ENCODE peak calls at places on chromosomes 1 and 21, in ten cellular contexts. G is T-helper 2 cell, E is WTC11, I is occipital lobe, D is T47D, A is Peyer's patch, H is aorta, S is GM13977, F is mesothelial cell of epicardium, K is endothelial cell. N is an unnamed sample.
A peak's percentile ranks its signal among the peaks of the same experiment; 100 is the strongest.

GRCh38 chr21:33360281-33360680 is 35.5 kb downstream of the IFNAR1 start:
- DNase-seq in G (no peak), E (no peak), I (no peak), D (no peak), A (no peak), H (no peak), S (no peak), F (no peak), K (no peak), N (no peak)

GRCh38 chr1:7930547-7931445 is 9.8 kb downstream of the TNFRSF9 start:
- DNase-seq in G (no peak), E (no peak), I (no peak), D (no peak), A (no peak), H (no peak), S (no peak), F (no peak), K (no peak), N (no peak)

GRCh38 chr1:99503276-99503747 is 142.6 kb upstream of the PALMD start:
- DNase-seq in G (no peak), E (no peak), I (no peak), D (no peak), A (no peak), H (no peak), S (no peak), F (no peak), K (no peak), N (no peak)

GRCh38 chr21:15199414-15199813 is 134.6 kb upstream of the NRIP1 start:
- DNase-seq in G (no peak), E (no peak), I (no peak), D (peak; percentile 71), A (no peak), H (no peak), S (no peak), F (no peak), K (no peak), N (no peak)

GRCh38 chr21:43270800-43271261 is 102.0 kb downstream of the CRYAA start:
- DNase-seq in G (no peak), E (no peak), I (no peak), D (no peak), A (no peak), H (no peak), S (no peak), F (no peak), K (no peak), N (no peak)

GRCh38 chr21:46040707-46041106 is 57.2 kb upstream of the COL6A2 start:
- DNase-seq in G (no peak), E (no peak), I (no peak), D (no peak), A (no peak), H (no peak), S (no peak), F (no peak), K (no peak), N (no peak)

GRCh38 chr1:50681931-50682330 is 258.7 kb upstream of the DMRTA2 start:
- DNase-seq in G (no peak), E (no peak), I (no peak), D (no peak), A (no peak), H (no peak), S (no peak), F (no peak), K (no peak), N (no peak)

GRCh38 chr1:18411321-18411720 is 69.4 kb upstream of the KLHDC7A start:
- DNase-seq in G (no peak), E (no peak), I (no peak), D (no peak), A (no peak), H (no peak), S (no peak), F (no peak), K (no peak), N (no peak)

GRCh38 chr21:44836666-44837471 is 19.0 kb upstream of the SUMO3 start:
- DNase-seq in G (no peak), E (no peak), I (no peak), D (peak; percentile 84), A (no peak), H (no peak), S (no peak), F (no peak), K (no peak), N (no peak)

GRCh38 chr1:181516706-181517105 is 33.4 kb downstream of the CACNA1E start:
- DNase-seq in G (no peak), E (no peak), I (no peak), D (no peak), A (no peak), H (no peak), S (no peak), F (no peak), K (no peak), N (no peak)

GRCh38 chr21:38352536-38353219 is 95.9 kb downstream of the KCNJ15 start:
- DNase-seq in G (no peak), E (peak; percentile 77), I (peak; percentile 22), D (peak; percentile 65), A (no peak), H (peak; percentile 83), S (peak; percentile 62), F (no peak), K (peak; percentile 81), N (peak; percentile 79)

GRCh38 chr1:234927312-234927967 is 201.2 kb downstream of the TOMM20 start:
- DNase-seq in G (no peak), E (no peak), I (no peak), D (no peak), A (no peak), H (no peak), S (no peak), F (no peak), K (no peak), N (no peak)

GRCh38 chr1:240611619-240612490 is at the start of gene GREM2:
- DNase-seq in G (peak; percentile 6), E (peak; percentile 67), I (peak; percentile 33), D (peak; percentile 63), A (no peak), H (peak; percentile 80), S (peak; percentile 62), F (peak; percentile 38), K (peak; percentile 53), N (peak; percentile 58)

GRCh38 chr21:41823166-41823565 is 56.0 kb downstream of the PRDM15 start:
- DNase-seq in G (no peak), E (no peak), I (no peak), D (no peak), A (no peak), H (no peak), S (no peak), F (no peak), K (no peak), N (no peak)

GRCh38 chr21:29164330-29164942 is 34.0 kb downstream of the MAP3K7CL start:
- DNase-seq in G (no peak), E (no peak), I (no peak), D (peak; percentile 86), A (no peak), H (no peak), S (peak; percentile 28), F (no peak), K (no peak), N (no peak)

GRCh38 chr1:217718873-217719272 is 87.7 kb downstream of the SPATA17 start:
- DNase-seq in G (no peak), E (no peak), I (no peak), D (peak; percentile 39), A (no peak), H (no peak), S (no peak), F (no peak), K (no peak), N (no peak)

GRCh38 chr1:223422911-223423310 is 29.7 kb downstream of the CCDC185 start:
- DNase-seq in G (no peak), E (no peak), I (no peak), D (no peak), A (no peak), H (no peak), S (no peak), F (no peak), K (no peak), N (no peak)

GRCh38 chr21:45116066-45116465 is 41.7 kb downstream of the ADARB1 start:
- DNase-seq in G (no peak), E (no peak), I (no peak), D (no peak), A (no peak), H (no peak), S (no peak), F (no peak), K (no peak), N (no peak)

GRCh38 chr1:240888039-240888786 is 276.3 kb upstream of the GREM2 start:
- DNase-seq in G (no peak), E (peak; percentile 82), I (no peak), D (peak; percentile 80), A (no peak), H (no peak), S (peak; percentile 52), F (peak; percentile 35), K (peak; percentile 48), N (peak; percentile 57)

GRCh38 chr1:187956975-187957374 is 1128.2 kb downstream of the PLA2G4A start:
- DNase-seq in G (no peak), E (no peak), I (no peak), D (no peak), A (no peak), H (no peak), S (no peak), F (no peak), K (no peak), N (no peak)

GRCh38 chr1:115879977-115880376 is 39.1 kb upstream of the NHLH2 start:
- DNase-seq in G (no peak), E (peak; percentile 20), I (no peak), D (no peak), A (no peak), H (no peak), S (no peak), F (no peak), K (no peak), N (no peak)

GRCh38 chr21:34517491-34518245 is 5.7 kb upstream of the KCNE1 start:
- DNase-seq in G (no peak), E (no peak), I (no peak), D (peak; percentile 59), A (no peak), H (no peak), S (no peak), F (no peak), K (no peak), N (no peak)